ENCODE peak calls at places on chromosomes 5 and 9, in ten cellular contexts. P is Ammon's horn; N is WERI-Rb-1; C is GF-D8; M is germinal center; F is stimulated activated CD4-positive, alpha-beta T cell treated with anti-CD3 and anti-CD28 coated beads, Interleukin-1b, Interleukin-23, amount 100 ng/mL, for 4 hours; Q is CD8-positive, alpha-beta T cell; J is neural progenitor cell; I is adipocyte; A is activated naive CD8-positive, alpha-beta T cell treated with anti-CD3 and anti-CD28 coated beads, Interleukin-2, amount 10 ng/mL, durations not matched to agents 7 days and 5 days. R is an unnamed sample.

GRCh38 chr9:4716163-4716562 is 24.8 kb downstream of the AK3 start:
- DNase-seq in M (no peak), I (no peak), A (no peak), Q (no peak), J (no peak), P (no peak), F (no peak), C (no peak), N (no peak), R (no peak)

GRCh38 chr9:95854386-95855015 is 21.0 kb upstream of the ERCC6L2 start:
- DNase-seq in A (no peak), Q (no peak), J (no peak), C (no peak), P (no peak), N (no peak), M (no peak), F (no peak), I (peak), R (no peak)

GRCh38 chr5:141657937-141658545 is 6.8 kb upstream of the FCHSD1 start:
- DNase-seq in P (no peak), F (no peak), N (no peak), M (no peak), C (no peak), A (no peak), J (no peak), I (peak), Q (no peak), R (no peak)

GRCh38 chr5:109324351-109324750 is 85.4 kb downstream of the PJA2 start:
- DNase-seq in P (no peak), M (no peak), I (no peak), N (no peak), J (peak), C (no peak), A (no peak), F (no peak), Q (no peak), R (no peak)

GRCh38 chr5:118791986-118792734 is 196.2 kb downstream of the DTWD2 start:
- DNase-seq in J (peak), N (peak), I (peak), A (no peak), M (peak), F (no peak), C (peak), P (peak), Q (no peak), R (peak)

GRCh38 chr9:133396952-133397351 is 20.8 kb downstream of the STKLD1 start:
- DNase-seq in M (no peak), A (no peak), F (no peak), I (no peak), Q (no peak), P (no peak), N (peak), C (no peak), J (peak), R (peak)

GRCh38 chr9:7946458-7946857 is 146.9 kb upstream of the DMAC1 start:
- DNase-seq in N (no peak), I (no peak), A (no peak), F (no peak), J (no peak), C (no peak), M (no peak), P (no peak), Q (no peak), R (no peak)

GRCh38 chr5:167014657-167015056 is 1276.8 kb upstream of the WWC1 start:
- DNase-seq in J (no peak), P (no peak), Q (no peak), A (no peak), F (no peak), M (no peak), I (no peak), C (no peak), N (peak), R (no peak)

GRCh38 chr5:157858527-157859226 is at the start of gene CLINT1:
- DNase-seq in F (peak), I (peak), C (peak), M (peak), J (peak), A (peak), Q (peak), P (peak), N (peak), R (peak)

GRCh38 chr9:137380171-137380570 is 42.8 kb downstream of the EXD3 start:
- DNase-seq in F (no peak), J (no peak), A (no peak), M (no peak), C (no peak), N (no peak), P (no peak), I (no peak), Q (no peak), R (no peak)

GRCh38 chr9:21114311-21114710 is 27.3 kb downstream of the IFNW1 start:
- DNase-seq in N (no peak), A (no peak), J (no peak), M (no peak), Q (no peak), C (no peak), I (no peak), P (no peak), F (no peak), R (no peak)

GRCh38 chr9:22813520-22813919 is 366.9 kb downstream of the DMRTA1 start:
- DNase-seq in I (peak), C (no peak), P (peak), A (no peak), M (no peak), N (peak), J (peak), Q (no peak), F (no peak), R (no peak)

GRCh38 chr9:77293949-77294348 is 116.6 kb downstream of the VPS13A start:
- DNase-seq in J (no peak), M (no peak), Q (no peak), C (no peak), P (no peak), A (no peak), I (no peak), F (no peak), N (no peak), R (no peak)

GRCh38 chr9:20725675-20726074 is 41.6 kb downstream of the FOCAD start:
- DNase-seq in J (no peak), Q (no peak), C (no peak), A (no peak), I (no peak), N (no peak), P (no peak), M (no peak), F (no peak), R (no peak)

GRCh38 chr9:121682201-121682600 is 30.8 kb downstream of the DAB2IP start:
- DNase-seq in F (no peak), J (no peak), I (no peak), A (no peak), N (no peak), P (no peak), Q (no peak), C (no peak), M (no peak), R (no peak)

GRCh38 chr5:139654464-139654863 is 6.3 kb downstream of the CXXC5 start:
- DNase-seq in P (no peak), J (no peak), I (no peak), Q (no peak), M (peak), F (no peak), A (no peak), N (no peak), C (no peak), R (no peak)

GRCh38 chr5:78537821-78538220 is 110.8 kb downstream of the LHFPL2 start:
- DNase-seq in F (no peak), A (no peak), J (peak), M (peak), N (peak), Q (no peak), I (peak), C (no peak), P (peak), R (peak)

GRCh38 chr5:88671808-88672499 is 211.0 kb downstream of the MEF2C start:
- DNase-seq in N (no peak), J (peak), F (no peak), C (no peak), I (no peak), P (peak), A (no peak), M (no peak), Q (no peak), R (no peak)